ENCODE peak calls at places on chromosomes 6 and 20, in nine cellular contexts. One of them, this sample, is unnamed.

GRCh38 chr6:113882341-113882740 is 25.2 kb downstream of the MARCKS start:
- DNase-seq in ascending aorta: no peak
- DNase-seq in aorta: no peak
- DNase-seq in transverse colon: no peak
- DNase-seq in lung: no peak
- DNase-seq in endothelial cell of umbilical vein: no peak
- DNase-seq in CD8-positive, alpha-beta T cell: no peak
- DNase-seq in fibroblast of lung: peak; percentile 3
- DNase-seq in GM23248: no peak
- DNase-seq in this sample: no peak

GRCh38 chr6:156977527-156978291 is 200.5 kb downstream of the ARID1B start:
- DNase-seq in fibroblast of lung: peak; percentile 53
- DNase-seq in CD8-positive, alpha-beta T cell: no peak
- DNase-seq in lung: no peak
- DNase-seq in GM23248: peak; percentile 65
- DNase-seq in endothelial cell of umbilical vein: no peak
- DNase-seq in ascending aorta: no peak
- DNase-seq in aorta: no peak
- DNase-seq in transverse colon: no peak
- DNase-seq in this sample: no peak

GRCh38 chr20:49595811-49596545 is 28.0 kb upstream of the PTGIS start:
- DNase-seq in lung: no peak
- DNase-seq in aorta: peak; percentile 74
- DNase-seq in CD8-positive, alpha-beta T cell: peak; percentile 8
- DNase-seq in transverse colon: no peak
- DNase-seq in ascending aorta: no peak
- DNase-seq in GM23248: peak; percentile 82
- DNase-seq in fibroblast of lung: no peak
- DNase-seq in endothelial cell of umbilical vein: peak; percentile 44
- DNase-seq in this sample: peak; percentile 29

GRCh38 chr20:61753196-61753942 is 312.3 kb downstream of the TAF4 start:
- DNase-seq in CD8-positive, alpha-beta T cell: no peak
- DNase-seq in endothelial cell of umbilical vein: peak; percentile 9
- DNase-seq in aorta: peak; percentile 17
- DNase-seq in lung: no peak
- DNase-seq in ascending aorta: no peak
- DNase-seq in fibroblast of lung: peak; percentile 46
- DNase-seq in GM23248: peak; percentile 72
- DNase-seq in transverse colon: no peak
- DNase-seq in this sample: no peak

GRCh38 chr6:5906842-5907241 is 99.9 kb downstream of the NRN1 start:
- DNase-seq in transverse colon: no peak
- DNase-seq in GM23248: no peak
- DNase-seq in ascending aorta: no peak
- DNase-seq in aorta: no peak
- DNase-seq in endothelial cell of umbilical vein: no peak
- DNase-seq in CD8-positive, alpha-beta T cell: no peak
- DNase-seq in fibroblast of lung: no peak
- DNase-seq in lung: no peak
- DNase-seq in this sample: no peak

GRCh38 chr20:60446273-60447111 is 488.3 kb downstream of the CDH26 start:
- DNase-seq in endothelial cell of umbilical vein: no peak
- DNase-seq in CD8-positive, alpha-beta T cell: no peak
- DNase-seq in GM23248: peak; percentile 33
- DNase-seq in fibroblast of lung: no peak
- DNase-seq in lung: no peak
- DNase-seq in transverse colon: no peak
- DNase-seq in aorta: no peak
- DNase-seq in ascending aorta: no peak
- DNase-seq in this sample: no peak

GRCh38 chr6:11207199-11207968 is 25.1 kb downstream of the NEDD9 start:
- DNase-seq in ascending aorta: peak; percentile 94
- DNase-seq in GM23248: peak; percentile 96
- DNase-seq in fibroblast of lung: peak; percentile 98
- DNase-seq in endothelial cell of umbilical vein: peak; percentile 96
- DNase-seq in lung: peak; percentile 80
- DNase-seq in transverse colon: peak; percentile 71
- DNase-seq in aorta: no peak
- DNase-seq in CD8-positive, alpha-beta T cell: no peak
- DNase-seq in this sample: peak; percentile 82

GRCh38 chr6:110180228-110181008 is at the start of gene CDC40:
- DNase-seq in fibroblast of lung: no peak
- DNase-seq in transverse colon: peak; percentile 59
- DNase-seq in GM23248: peak; percentile 78
- DNase-seq in lung: peak; percentile 64
- DNase-seq in CD8-positive, alpha-beta T cell: peak; percentile 42
- DNase-seq in ascending aorta: peak; percentile 76
- DNase-seq in aorta: peak; percentile 86
- DNase-seq in endothelial cell of umbilical vein: no peak
- DNase-seq in this sample: no peak

GRCh38 chr6:25446815-25447569 is 167.8 kb downstream of the CARMIL1 start:
- DNase-seq in aorta: no peak
- DNase-seq in fibroblast of lung: no peak
- DNase-seq in CD8-positive, alpha-beta T cell: no peak
- DNase-seq in lung: no peak
- DNase-seq in endothelial cell of umbilical vein: no peak
- DNase-seq in GM23248: no peak
- DNase-seq in ascending aorta: no peak
- DNase-seq in transverse colon: no peak
- DNase-seq in this sample: no peak

GRCh38 chr6:76708641-76709331 is 636.3 kb upstream of the IMPG1 start:
- DNase-seq in aorta: no peak
- DNase-seq in endothelial cell of umbilical vein: peak; percentile 5
- DNase-seq in GM23248: peak; percentile 18
- DNase-seq in lung: no peak
- DNase-seq in CD8-positive, alpha-beta T cell: no peak
- DNase-seq in fibroblast of lung: no peak
- DNase-seq in transverse colon: no peak
- DNase-seq in ascending aorta: no peak
- DNase-seq in this sample: no peak

GRCh38 chr6:47138046-47138445 is 95.9 kb upstream of the ADGRF1 start:
- DNase-seq in lung: no peak
- DNase-seq in transverse colon: no peak
- DNase-seq in CD8-positive, alpha-beta T cell: no peak
- DNase-seq in GM23248: peak; percentile 30
- DNase-seq in ascending aorta: no peak
- DNase-seq in fibroblast of lung: no peak
- DNase-seq in aorta: no peak
- DNase-seq in endothelial cell of umbilical vein: peak; percentile 18
- DNase-seq in this sample: no peak

GRCh38 chr20:61942526-61942925 is 123.2 kb downstream of the TAF4 start:
- DNase-seq in CD8-positive, alpha-beta T cell: no peak
- DNase-seq in GM23248: no peak
- DNase-seq in aorta: peak; percentile 61
- DNase-seq in ascending aorta: no peak
- DNase-seq in fibroblast of lung: no peak
- DNase-seq in transverse colon: no peak
- DNase-seq in lung: no peak
- DNase-seq in endothelial cell of umbilical vein: no peak
- DNase-seq in this sample: peak; percentile 37

GRCh38 chr6:48978016-48978415 is 485.0 kb downstream of the MMUT start:
- DNase-seq in endothelial cell of umbilical vein: no peak
- DNase-seq in ascending aorta: no peak
- DNase-seq in lung: no peak
- DNase-seq in CD8-positive, alpha-beta T cell: no peak
- DNase-seq in aorta: no peak
- DNase-seq in GM23248: peak; percentile 41
- DNase-seq in fibroblast of lung: peak; percentile 43
- DNase-seq in transverse colon: no peak
- DNase-seq in this sample: no peak

GRCh38 chr6:66421570-66421969 is 714.5 kb upstream of the EYS start:
- DNase-seq in CD8-positive, alpha-beta T cell: no peak
- DNase-seq in GM23248: no peak
- DNase-seq in fibroblast of lung: peak; percentile 2
- DNase-seq in transverse colon: no peak
- DNase-seq in aorta: no peak
- DNase-seq in ascending aorta: no peak
- DNase-seq in endothelial cell of umbilical vein: no peak
- DNase-seq in lung: no peak
- DNase-seq in this sample: no peak

GRCh38 chr20:32731882-32732266 is 11.4 kb downstream of the COMMD7 start:
- DNase-seq in fibroblast of lung: peak; percentile 34
- DNase-seq in ascending aorta: no peak
- DNase-seq in CD8-positive, alpha-beta T cell: no peak
- DNase-seq in GM23248: peak; percentile 12
- DNase-seq in aorta: no peak
- DNase-seq in endothelial cell of umbilical vein: no peak
- DNase-seq in lung: no peak
- DNase-seq in transverse colon: no peak
- DNase-seq in this sample: no peak

GRCh38 chr6:44059359-44060342 is 67.6 kb downstream of the MRPL14 start:
- DNase-seq in aorta: no peak
- DNase-seq in CD8-positive, alpha-beta T cell: no peak
- DNase-seq in GM23248: peak; percentile 74
- DNase-seq in endothelial cell of umbilical vein: peak; percentile 48
- DNase-seq in lung: no peak
- DNase-seq in fibroblast of lung: peak; percentile 88
- DNase-seq in ascending aorta: no peak
- DNase-seq in transverse colon: no peak
- DNase-seq in this sample: no peak

GRCh38 chr6:33828764-33829731 is 25.2 kb upstream of the MLN start:
- DNase-seq in fibroblast of lung: no peak
- DNase-seq in lung: no peak
- DNase-seq in transverse colon: no peak
- DNase-seq in GM23248: no peak
- DNase-seq in endothelial cell of umbilical vein: no peak
- DNase-seq in aorta: no peak
- DNase-seq in CD8-positive, alpha-beta T cell: no peak
- DNase-seq in ascending aorta: no peak
- DNase-seq in this sample: no peak

GRCh38 chr6:26043389-26044139 is 43.7 kb upstream of the HFE start:
- DNase-seq in transverse colon: peak; percentile 82
- DNase-seq in lung: peak; percentile 70
- DNase-seq in ascending aorta: peak; percentile 90
- DNase-seq in endothelial cell of umbilical vein: peak; percentile 96
- DNase-seq in fibroblast of lung: peak; percentile 99
- DNase-seq in CD8-positive, alpha-beta T cell: peak; percentile 52
- DNase-seq in aorta: peak; percentile 85
- DNase-seq in GM23248: peak; percentile 96
- DNase-seq in this sample: peak; percentile 71

GRCh38 chr20:17620371-17621228 is 50.7 kb downstream of the DSTN start:
- DNase-seq in endothelial cell of umbilical vein: no peak
- DNase-seq in transverse colon: peak; percentile 7
- DNase-seq in GM23248: no peak
- DNase-seq in fibroblast of lung: no peak
- DNase-seq in ascending aorta: peak; percentile 63
- DNase-seq in aorta: peak; percentile 76
- DNase-seq in CD8-positive, alpha-beta T cell: no peak
- DNase-seq in lung: no peak
- DNase-seq in this sample: peak; percentile 39

GRCh38 chr20:58895099-58895795 is 42.7 kb downstream of the GNAS start:
- DNase-seq in lung: no peak
- DNase-seq in aorta: no peak
- DNase-seq in endothelial cell of umbilical vein: no peak
- DNase-seq in GM23248: peak; percentile 45
- DNase-seq in CD8-positive, alpha-beta T cell: no peak
- DNase-seq in transverse colon: no peak
- DNase-seq in ascending aorta: no peak
- DNase-seq in fibroblast of lung: no peak
- DNase-seq in this sample: no peak
- H3K4me3 ChIP-seq in lung: no peak overlapping the region
- H3K4me3 ChIP-seq in aorta: no peak overlapping the region
- H3K4me3 ChIP-seq in endothelial cell of umbilical vein: peak overlapping the region; percentile 81
- H3K4me3 ChIP-seq in GM23248: peak overlapping the region; percentile 76
- H3K4me3 ChIP-seq in CD8-positive, alpha-beta T cell: no peak overlapping the region
- H3K4me3 ChIP-seq in transverse colon: peak overlapping the region; percentile 17
- H3K4me3 ChIP-seq in ascending aorta: peak overlapping the region; percentile 32
- H3K4me3 ChIP-seq in fibroblast of lung: peak overlapping the region; percentile 88
- H3K4me3 ChIP-seq in this sample: peak overlapping the region; percentile 1

GRCh38 chr6:164356814-164357213 is 942.3 kb downstream of the QKI start:
- DNase-seq in transverse colon: no peak
- DNase-seq in GM23248: no peak
- DNase-seq in ascending aorta: no peak
- DNase-seq in aorta: no peak
- DNase-seq in endothelial cell of umbilical vein: no peak
- DNase-seq in fibroblast of lung: no peak
- DNase-seq in lung: no peak
- DNase-seq in CD8-positive, alpha-beta T cell: no peak
- DNase-seq in this sample: no peak
- H3K9me3 ChIP-seq in transverse colon: peaks cover 9% of the 10 kb centered on the region
- H3K9me3 ChIP-seq in GM23248: no peaks in the 10 kb centered on the region
- H3K9me3 ChIP-seq in ascending aorta: no peaks in the 10 kb centered on the region
- H3K9me3 ChIP-seq in aorta: no peaks in the 10 kb centered on the region
- H3K9me3 ChIP-seq in endothelial cell of umbilical vein: no peaks in the 10 kb centered on the region
- H3K9me3 ChIP-seq in fibroblast of lung: no peaks in the 10 kb centered on the region
- H3K9me3 ChIP-seq in lung: peaks cover 6% of the 10 kb centered on the region
- H3K9me3 ChIP-seq in CD8-positive, alpha-beta T cell: no peaks in the 10 kb centered on the region
- H3K9me3 ChIP-seq in this sample: peaks cover 3% of the 10 kb centered on the region

DNA sequence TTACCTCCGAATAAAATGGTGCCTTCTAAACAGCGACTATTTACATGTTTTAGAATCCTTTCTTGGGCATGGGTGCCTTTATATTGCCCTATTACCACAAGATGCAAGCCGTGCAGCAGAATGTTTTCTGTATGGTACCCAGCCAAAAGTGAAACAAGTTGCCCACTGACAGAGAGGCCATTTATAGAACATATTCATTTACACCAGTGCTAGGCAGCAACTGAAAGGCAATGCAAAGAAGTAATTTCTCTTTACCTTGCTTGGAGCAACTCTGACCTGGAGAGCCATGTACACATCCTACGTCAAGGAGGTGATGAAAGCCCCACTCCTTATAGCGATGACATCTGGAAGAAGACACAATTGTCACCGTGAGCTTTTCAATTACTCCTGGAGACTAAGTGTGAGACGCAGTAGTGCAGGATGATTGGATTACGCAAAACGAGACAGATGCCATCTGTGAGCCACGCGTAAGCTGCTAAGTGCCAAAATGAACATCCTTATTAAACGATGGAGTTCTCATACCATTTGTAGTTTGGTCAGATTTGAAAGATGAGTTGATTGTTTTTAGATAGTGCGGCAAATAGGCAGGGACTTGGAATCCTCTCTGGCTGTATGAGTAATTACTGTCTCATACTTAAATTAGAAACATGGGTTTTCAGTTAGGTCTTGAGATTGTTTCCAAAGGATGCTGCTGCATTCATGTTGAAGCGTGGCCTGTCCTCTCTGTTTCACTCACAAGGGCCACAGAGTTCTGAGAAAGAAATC is at the start of gene TMEM244:
- DNase-seq in lung: no peak
- DNase-seq in aorta: no peak
- DNase-seq in GM23248: peak; percentile 91
- DNase-seq in ascending aorta: no peak
- DNase-seq in endothelial cell of umbilical vein: no peak
- DNase-seq in transverse colon: no peak
- DNase-seq in fibroblast of lung: peak; percentile 51
- DNase-seq in CD8-positive, alpha-beta T cell: no peak
- DNase-seq in this sample: no peak
- H3K4me3 ChIP-seq in lung: no peak within 1 kb of the TSS
- H3K4me3 ChIP-seq in aorta: no peak within 1 kb of the TSS
- H3K4me3 ChIP-seq in GM23248: peak within 1 kb of the TSS; percentile 57
- H3K4me3 ChIP-seq in ascending aorta: no peak within 1 kb of the TSS
- H3K4me3 ChIP-seq in endothelial cell of umbilical vein: no peak within 1 kb of the TSS
- H3K4me3 ChIP-seq in transverse colon: no peak within 1 kb of the TSS
- H3K4me3 ChIP-seq in fibroblast of lung: peak within 1 kb of the TSS; percentile 12
- H3K4me3 ChIP-seq in CD8-positive, alpha-beta T cell: no peak within 1 kb of the TSS
- H3K4me3 ChIP-seq in this sample: peak within 1 kb of the TSS; percentile 38

DNA sequence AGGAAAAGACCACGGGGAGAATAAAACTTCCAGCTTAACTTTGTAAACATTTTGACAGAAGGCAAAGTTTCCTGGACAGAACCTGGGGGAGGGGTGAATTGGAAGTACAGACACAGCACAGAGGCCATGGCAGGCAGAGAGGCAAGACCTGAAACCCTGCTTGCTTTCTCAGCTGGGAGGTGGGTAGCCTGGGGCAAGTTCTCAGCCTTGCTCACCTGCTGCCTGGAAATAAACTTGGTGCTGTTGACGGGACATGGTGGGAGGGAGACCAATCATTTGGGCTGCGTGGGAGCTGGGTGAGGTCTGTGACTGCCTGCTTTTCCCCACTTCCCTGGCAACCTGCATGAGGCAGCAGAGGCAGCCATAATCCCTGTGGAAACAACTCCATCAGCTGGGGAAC is 221.3 kb downstream of the MOXD1 start:
- DNase-seq in aorta: no peak
- DNase-seq in fibroblast of lung: no peak
- DNase-seq in ascending aorta: no peak
- DNase-seq in transverse colon: no peak
- DNase-seq in lung: no peak
- DNase-seq in GM23248: no peak
- DNase-seq in endothelial cell of umbilical vein: no peak
- DNase-seq in CD8-positive, alpha-beta T cell: no peak
- DNase-seq in this sample: no peak
- H3K9me3 ChIP-seq in aorta: no peaks in the 10 kb centered on the region
- H3K9me3 ChIP-seq in fibroblast of lung: no peaks in the 10 kb centered on the region
- H3K9me3 ChIP-seq in ascending aorta: no peaks in the 10 kb centered on the region
- H3K9me3 ChIP-seq in transverse colon: peaks cover 2% of the 10 kb centered on the region
- H3K9me3 ChIP-seq in lung: peaks cover 10% of the 10 kb centered on the region
- H3K9me3 ChIP-seq in GM23248: no peaks in the 10 kb centered on the region
- H3K9me3 ChIP-seq in endothelial cell of umbilical vein: no peaks in the 10 kb centered on the region
- H3K9me3 ChIP-seq in CD8-positive, alpha-beta T cell: no peaks in the 10 kb centered on the region
- H3K9me3 ChIP-seq in this sample: peaks cover 10% of the 10 kb centered on the region